ENCODE peak calls at places on chromosomes 2 and 18, in ten cellular contexts. N is HT-29, S is left lobe of liver, G is progenitor cell of endocrine pancreas, V is DMS153, I is NCI-H1436, L is H4, W is NCI-H1092 treated with DMSO at 0.1 percent for 48 hours, O is fibroblast of lung, C is KBM-7. Y is an unnamed sample.

GRCh38 chr2:28991021-28991420 is 9.9 kb downstream of the TOGARAM2 start:
- DNase-seq in W (no peak), S (no peak), N (no peak), I (no peak), C (no peak), G (no peak), V (no peak), O (peak; percentile 77), L (no peak), Y (no peak)

GRCh38 chr2:227325824-227326195 is 759 bp downstream of the MFF start:
- DNase-seq in I (no peak), O (peak; percentile 51), W (no peak), V (no peak), G (no peak), S (peak; percentile 54), L (no peak), N (no peak), C (peak; percentile 49), Y (peak; percentile 43)

GRCh38 chr2:219499555-219499954 is 864 bp downstream of the GMPPA start:
- DNase-seq in W (no peak), V (no peak), N (no peak), C (no peak), L (no peak), I (no peak), O (no peak), S (no peak), G (no peak), Y (no peak)

GRCh38 chr2:132752421-132753206 is 82.6 kb upstream of the LYPD1 start:
- DNase-seq in W (no peak), I (no peak), G (no peak), L (no peak), S (no peak), N (no peak), V (no peak), C (no peak), O (no peak), Y (no peak)

GRCh38 chr2:55425449-55425848 is 5.8 kb upstream of the CCDC88A start:
- DNase-seq in N (peak; percentile 33), I (no peak), S (no peak), G (no peak), V (no peak), C (peak; percentile 51), O (peak; percentile 96), W (no peak), L (peak; percentile 83), Y (no peak)

GRCh38 chr2:104976603-104977120 is 61.2 kb upstream of the MRPS9 start:
- DNase-seq in S (no peak), N (peak; percentile 46), G (no peak), V (no peak), L (peak; percentile 38), C (peak; percentile 88), O (no peak), W (no peak), I (no peak), Y (no peak)

GRCh38 chr18:21265971-21266673 is 24.1 kb downstream of the GREB1L start:
- DNase-seq in O (no peak), L (no peak), V (no peak), S (no peak), C (no peak), G (no peak), W (no peak), I (no peak), N (no peak), Y (no peak)

GRCh38 chr18:75127143-75128021 is 81.6 kb downstream of the PTGR3 start:
- DNase-seq in V (no peak), W (no peak), L (no peak), G (no peak), S (peak; percentile 38), O (no peak), C (no peak), I (no peak), N (peak; percentile 85), Y (no peak)

GRCh38 chr2:15794608-15795134 is 145.7 kb upstream of the MYCN start:
- DNase-seq in O (no peak), G (no peak), S (no peak), L (no peak), V (no peak), C (no peak), I (no peak), N (no peak), W (no peak), Y (no peak)

GRCh38 chr2:7899923-7900322 is 781.9 kb upstream of the ID2 start:
- DNase-seq in I (no peak), N (no peak), L (no peak), G (no peak), O (no peak), S (no peak), C (peak; percentile 74), W (no peak), V (no peak), Y (no peak)

GRCh38 chr2:205803507-205803906 is 121.2 kb downstream of the NRP2 start:
- DNase-seq in I (no peak), S (no peak), N (no peak), O (no peak), G (no peak), C (peak; percentile 29), W (no peak), L (no peak), V (no peak), Y (no peak)

GRCh38 chr2:119049968-119050657 is 108.1 kb downstream of the MARCO start:
- DNase-seq in C (peak; percentile 65), O (no peak), G (no peak), L (no peak), I (no peak), S (no peak), N (peak; percentile 11), V (no peak), W (peak; percentile 2), Y (no peak)

GRCh38 chr2:108414256-108414876 is 34.6 kb upstream of the GCC2 start:
- DNase-seq in L (no peak), S (no peak), C (no peak), G (no peak), V (no peak), W (no peak), I (no peak), O (no peak), N (no peak), Y (no peak)

GRCh38 chr2:210072922-210073509 is 70.6 kb downstream of the RPE start:
- DNase-seq in N (peak; percentile 70), V (no peak), C (peak; percentile 67), L (peak; percentile 16), G (no peak), W (no peak), I (peak; percentile 12), S (no peak), O (peak; percentile 73), Y (peak; percentile 21)

GRCh38 chr2:191950132-191950885 is 103.4 kb upstream of the CAVIN2 start:
- DNase-seq in V (no peak), S (no peak), C (no peak), O (peak; percentile 66), W (no peak), I (no peak), L (peak; percentile 25), N (no peak), G (no peak), Y (no peak)

GRCh38 chr2:129909648-129910418 is 69.6 kb upstream of the RAB6C start:
- DNase-seq in G (no peak), V (no peak), N (no peak), L (no peak), S (no peak), C (no peak), O (no peak), W (no peak), I (no peak), Y (no peak)

GRCh38 chr2:170475878-170476277 is 239.3 kb upstream of the SP5 start:
- DNase-seq in V (no peak), I (no peak), W (no peak), L (peak; percentile 17), G (no peak), S (no peak), N (no peak), O (no peak), C (no peak), Y (no peak)

GRCh38 chr2:117523267-117523666 is 291.2 kb upstream of the DDX18 start:
- DNase-seq in C (peak; percentile 15), I (peak; percentile 59), V (peak; percentile 87), S (peak; percentile 58), W (peak; percentile 64), G (no peak), N (peak; percentile 96), O (no peak), L (no peak), Y (no peak)

GRCh38 chr2:240839152-240840143 is 19.4 kb upstream of the KIF1A start:
- DNase-seq in V (no peak), G (no peak), N (no peak), C (no peak), S (no peak), I (no peak), L (peak; percentile 76), O (peak; percentile 15), W (no peak), Y (peak; percentile 12)

GRCh38 chr2:14684516-14684915 is 52.0 kb downstream of the LRATD1 start:
- DNase-seq in I (no peak), V (no peak), L (no peak), G (no peak), O (no peak), C (no peak), W (no peak), N (no peak), S (no peak), Y (no peak)

GRCh38 chr2:112164876-112165275 is 26.7 kb downstream of the FBLN7 start:
- DNase-seq in S (peak; percentile 34), I (no peak), G (no peak), C (no peak), L (no peak), W (no peak), N (no peak), O (no peak), V (no peak), Y (no peak)

GRCh38 chr2:99451686-99452085 is 38.1 kb downstream of the REV1 start:
- DNase-seq in G (no peak), O (no peak), N (no peak), L (no peak), W (no peak), C (no peak), S (no peak), I (no peak), V (no peak), Y (no peak)

GRCh38 chr2:71562518-71562917 is 109.2 kb downstream of the DYSF start:
- DNase-seq in N (no peak), G (no peak), V (no peak), C (no peak), L (no peak), I (no peak), W (no peak), O (no peak), S (no peak), Y (no peak)

GRCh38 chr2:101622633-101623521 is 74.6 kb upstream of the MAP4K4 start:
- DNase-seq in C (peak; percentile 85), N (no peak), V (no peak), G (no peak), S (no peak), W (no peak), O (no peak), I (no peak), L (no peak), Y (no peak)

GRCh38 chr2:68901199-68901515 is 30.0 kb upstream of the BMP10 start:
- DNase-seq in L (no peak), G (no peak), N (no peak), S (no peak), W (no peak), O (peak; percentile 34), I (no peak), V (no peak), C (no peak), Y (no peak)

GRCh38 chr2:9052821-9053533 is 49.5 kb upstream of the MBOAT2 start:
- DNase-seq in V (no peak), N (no peak), C (no peak), L (no peak), O (no peak), S (no peak), I (no peak), G (no peak), W (no peak), Y (no peak)

GRCh38 chr2:148996805-148997204 is 41.7 kb upstream of the LYPD6B start:
- DNase-seq in N (no peak), V (no peak), L (no peak), C (no peak), S (no peak), G (no peak), O (no peak), W (no peak), I (no peak), Y (no peak)

GRCh38 chr2:124024491-124025348 is at the start of gene CNTNAP5:
- DNase-seq in C (peak; percentile 74), L (no peak), S (peak; percentile 46), O (peak; percentile 17), G (peak; percentile 79), N (no peak), V (peak; percentile 72), I (peak; percentile 34), W (peak; percentile 61), Y (peak; percentile 67)